ENCODE peak calls at places on chromosome 9, in nine cellular contexts. One of them, this sample, is unnamed.

GRCh38 chr9:134631881-134632280 is 9.7 kb upstream of the COL5A1 start:
- DNase-seq in NCI-H1105 treated with DMSO at 0.1 percent for 48 hours: no peak
- DNase-seq in NCI-H2171 treated with DMSO at 0.1 percent for 48 hours: no peak
- DNase-seq in stimulated activated CD4-positive, alpha-beta T cell treated with anti-CD3 and anti-CD28 coated beads, Interleukin-15, amount 100 ng/mL, for 48 hours: no peak
- DNase-seq in CD8-positive, alpha-beta T cell: no peak
- DNase-seq in stimulated activated CD8-positive, alpha-beta memory T cell treated with anti-CD3 and anti-CD28 coated beads, Interleukin-7, amount 100 ng/mL, for 1 hour: no peak
- DNase-seq in SW480: no peak
- DNase-seq in HEK293T: no peak
- DNase-seq in NCI-H2081: no peak
- DNase-seq in this sample: no peak

GRCh38 chr9:90967171-90967570 is 165.6 kb downstream of the SYK start:
- DNase-seq in HEK293T: no peak
- DNase-seq in NCI-H1105 treated with DMSO at 0.1 percent for 48 hours: no peak
- DNase-seq in NCI-H2171 treated with DMSO at 0.1 percent for 48 hours: no peak
- DNase-seq in stimulated activated CD4-positive, alpha-beta T cell treated with anti-CD3 and anti-CD28 coated beads, Interleukin-15, amount 100 ng/mL, for 48 hours: no peak
- DNase-seq in NCI-H2081: no peak
- DNase-seq in stimulated activated CD8-positive, alpha-beta memory T cell treated with anti-CD3 and anti-CD28 coated beads, Interleukin-7, amount 100 ng/mL, for 1 hour: no peak
- DNase-seq in CD8-positive, alpha-beta T cell: no peak
- DNase-seq in SW480: no peak
- DNase-seq in this sample: no peak

GRCh38 chr9:98709968-98710965 is 1.5 kb upstream of the GABBR2 start:
- DNase-seq in CD8-positive, alpha-beta T cell: no peak
- DNase-seq in stimulated activated CD8-positive, alpha-beta memory T cell treated with anti-CD3 and anti-CD28 coated beads, Interleukin-7, amount 100 ng/mL, for 1 hour: no peak
- DNase-seq in NCI-H2171 treated with DMSO at 0.1 percent for 48 hours: no peak
- DNase-seq in stimulated activated CD4-positive, alpha-beta T cell treated with anti-CD3 and anti-CD28 coated beads, Interleukin-15, amount 100 ng/mL, for 48 hours: no peak
- DNase-seq in SW480: peak
- DNase-seq in NCI-H2081: no peak
- DNase-seq in NCI-H1105 treated with DMSO at 0.1 percent for 48 hours: no peak
- DNase-seq in HEK293T: no peak
- DNase-seq in this sample: no peak

GRCh38 chr9:134625361-134626140 is 16.1 kb upstream of the COL5A1 start:
- DNase-seq in CD8-positive, alpha-beta T cell: no peak
- DNase-seq in stimulated activated CD8-positive, alpha-beta memory T cell treated with anti-CD3 and anti-CD28 coated beads, Interleukin-7, amount 100 ng/mL, for 1 hour: no peak
- DNase-seq in NCI-H2171 treated with DMSO at 0.1 percent for 48 hours: no peak
- DNase-seq in SW480: no peak
- DNase-seq in NCI-H2081: no peak
- DNase-seq in HEK293T: no peak
- DNase-seq in NCI-H1105 treated with DMSO at 0.1 percent for 48 hours: no peak
- DNase-seq in stimulated activated CD4-positive, alpha-beta T cell treated with anti-CD3 and anti-CD28 coated beads, Interleukin-15, amount 100 ng/mL, for 48 hours: no peak
- DNase-seq in this sample: no peak

GRCh38 chr9:15885464-15885863 is 332.6 kb downstream of the CCDC171 start:
- DNase-seq in HEK293T: no peak
- DNase-seq in NCI-H2081: no peak
- DNase-seq in stimulated activated CD8-positive, alpha-beta memory T cell treated with anti-CD3 and anti-CD28 coated beads, Interleukin-7, amount 100 ng/mL, for 1 hour: no peak
- DNase-seq in SW480: no peak
- DNase-seq in NCI-H2171 treated with DMSO at 0.1 percent for 48 hours: no peak
- DNase-seq in stimulated activated CD4-positive, alpha-beta T cell treated with anti-CD3 and anti-CD28 coated beads, Interleukin-15, amount 100 ng/mL, for 48 hours: no peak
- DNase-seq in NCI-H1105 treated with DMSO at 0.1 percent for 48 hours: no peak
- DNase-seq in CD8-positive, alpha-beta T cell: no peak
- DNase-seq in this sample: no peak

GRCh38 chr9:9942764-9943424 is 669.9 kb downstream of the PTPRD start:
- DNase-seq in stimulated activated CD8-positive, alpha-beta memory T cell treated with anti-CD3 and anti-CD28 coated beads, Interleukin-7, amount 100 ng/mL, for 1 hour: no peak
- DNase-seq in NCI-H2081: peak
- DNase-seq in NCI-H2171 treated with DMSO at 0.1 percent for 48 hours: peak
- DNase-seq in HEK293T: peak
- DNase-seq in SW480: peak
- DNase-seq in CD8-positive, alpha-beta T cell: peak
- DNase-seq in NCI-H1105 treated with DMSO at 0.1 percent for 48 hours: peak
- DNase-seq in stimulated activated CD4-positive, alpha-beta T cell treated with anti-CD3 and anti-CD28 coated beads, Interleukin-15, amount 100 ng/mL, for 48 hours: peak
- DNase-seq in this sample: peak

GRCh38 chr9:107249131-107249533 is 33.9 kb upstream of the RAD23B start:
- DNase-seq in NCI-H2081: no peak
- DNase-seq in stimulated activated CD4-positive, alpha-beta T cell treated with anti-CD3 and anti-CD28 coated beads, Interleukin-15, amount 100 ng/mL, for 48 hours: no peak
- DNase-seq in NCI-H2171 treated with DMSO at 0.1 percent for 48 hours: no peak
- DNase-seq in HEK293T: no peak
- DNase-seq in SW480: no peak
- DNase-seq in CD8-positive, alpha-beta T cell: no peak
- DNase-seq in stimulated activated CD8-positive, alpha-beta memory T cell treated with anti-CD3 and anti-CD28 coated beads, Interleukin-7, amount 100 ng/mL, for 1 hour: no peak
- DNase-seq in NCI-H1105 treated with DMSO at 0.1 percent for 48 hours: no peak
- DNase-seq in this sample: peak

GRCh38 chr9:20701058-20701457 is 17.0 kb downstream of the FOCAD start:
- DNase-seq in stimulated activated CD4-positive, alpha-beta T cell treated with anti-CD3 and anti-CD28 coated beads, Interleukin-15, amount 100 ng/mL, for 48 hours: no peak
- DNase-seq in CD8-positive, alpha-beta T cell: no peak
- DNase-seq in HEK293T: no peak
- DNase-seq in NCI-H2081: peak
- DNase-seq in stimulated activated CD8-positive, alpha-beta memory T cell treated with anti-CD3 and anti-CD28 coated beads, Interleukin-7, amount 100 ng/mL, for 1 hour: no peak
- DNase-seq in SW480: no peak
- DNase-seq in NCI-H1105 treated with DMSO at 0.1 percent for 48 hours: peak
- DNase-seq in NCI-H2171 treated with DMSO at 0.1 percent for 48 hours: peak
- DNase-seq in this sample: no peak

GRCh38 chr9:116959775-116960174 is 272.7 kb downstream of the TRIM32 start:
- DNase-seq in CD8-positive, alpha-beta T cell: no peak
- DNase-seq in NCI-H2081: no peak
- DNase-seq in SW480: no peak
- DNase-seq in stimulated activated CD4-positive, alpha-beta T cell treated with anti-CD3 and anti-CD28 coated beads, Interleukin-15, amount 100 ng/mL, for 48 hours: no peak
- DNase-seq in HEK293T: peak
- DNase-seq in NCI-H2171 treated with DMSO at 0.1 percent for 48 hours: peak
- DNase-seq in NCI-H1105 treated with DMSO at 0.1 percent for 48 hours: peak
- DNase-seq in stimulated activated CD8-positive, alpha-beta memory T cell treated with anti-CD3 and anti-CD28 coated beads, Interleukin-7, amount 100 ng/mL, for 1 hour: no peak
- DNase-seq in this sample: no peak

GRCh38 chr9:110592075-110592830 is 12.7 kb upstream of the SVEP1 start:
- DNase-seq in CD8-positive, alpha-beta T cell: no peak
- DNase-seq in NCI-H2171 treated with DMSO at 0.1 percent for 48 hours: no peak
- DNase-seq in stimulated activated CD8-positive, alpha-beta memory T cell treated with anti-CD3 and anti-CD28 coated beads, Interleukin-7, amount 100 ng/mL, for 1 hour: no peak
- DNase-seq in NCI-H1105 treated with DMSO at 0.1 percent for 48 hours: no peak
- DNase-seq in stimulated activated CD4-positive, alpha-beta T cell treated with anti-CD3 and anti-CD28 coated beads, Interleukin-15, amount 100 ng/mL, for 48 hours: no peak
- DNase-seq in NCI-H2081: no peak
- DNase-seq in HEK293T: no peak
- DNase-seq in SW480: no peak
- DNase-seq in this sample: no peak

GRCh38 chr9:93009337-93010015 is 49.0 kb upstream of the SUSD3 start:
- DNase-seq in stimulated activated CD4-positive, alpha-beta T cell treated with anti-CD3 and anti-CD28 coated beads, Interleukin-15, amount 100 ng/mL, for 48 hours: no peak
- DNase-seq in CD8-positive, alpha-beta T cell: no peak
- DNase-seq in stimulated activated CD8-positive, alpha-beta memory T cell treated with anti-CD3 and anti-CD28 coated beads, Interleukin-7, amount 100 ng/mL, for 1 hour: no peak
- DNase-seq in NCI-H1105 treated with DMSO at 0.1 percent for 48 hours: no peak
- DNase-seq in SW480: no peak
- DNase-seq in HEK293T: peak
- DNase-seq in NCI-H2171 treated with DMSO at 0.1 percent for 48 hours: peak
- DNase-seq in NCI-H2081: no peak
- DNase-seq in this sample: no peak

GRCh38 chr9:108468364-108468763 is 387.4 kb downstream of the ACTL7B start:
- DNase-seq in NCI-H2081: no peak
- DNase-seq in SW480: peak
- DNase-seq in CD8-positive, alpha-beta T cell: no peak
- DNase-seq in stimulated activated CD4-positive, alpha-beta T cell treated with anti-CD3 and anti-CD28 coated beads, Interleukin-15, amount 100 ng/mL, for 48 hours: peak
- DNase-seq in HEK293T: no peak
- DNase-seq in NCI-H1105 treated with DMSO at 0.1 percent for 48 hours: no peak
- DNase-seq in NCI-H2171 treated with DMSO at 0.1 percent for 48 hours: peak
- DNase-seq in stimulated activated CD8-positive, alpha-beta memory T cell treated with anti-CD3 and anti-CD28 coated beads, Interleukin-7, amount 100 ng/mL, for 1 hour: no peak
- DNase-seq in this sample: no peak

GRCh38 chr9:126158591-126159519 is 167.8 kb upstream of the MVB12B start:
- DNase-seq in stimulated activated CD8-positive, alpha-beta memory T cell treated with anti-CD3 and anti-CD28 coated beads, Interleukin-7, amount 100 ng/mL, for 1 hour: no peak
- DNase-seq in CD8-positive, alpha-beta T cell: no peak
- DNase-seq in NCI-H1105 treated with DMSO at 0.1 percent for 48 hours: no peak
- DNase-seq in NCI-H2081: no peak
- DNase-seq in stimulated activated CD4-positive, alpha-beta T cell treated with anti-CD3 and anti-CD28 coated beads, Interleukin-15, amount 100 ng/mL, for 48 hours: no peak
- DNase-seq in NCI-H2171 treated with DMSO at 0.1 percent for 48 hours: no peak
- DNase-seq in SW480: no peak
- DNase-seq in HEK293T: no peak
- DNase-seq in this sample: no peak

GRCh38 chr9:112654282-112654681 is 63.6 kb downstream of the INIP start:
- DNase-seq in NCI-H1105 treated with DMSO at 0.1 percent for 48 hours: no peak
- DNase-seq in NCI-H2171 treated with DMSO at 0.1 percent for 48 hours: no peak
- DNase-seq in stimulated activated CD4-positive, alpha-beta T cell treated with anti-CD3 and anti-CD28 coated beads, Interleukin-15, amount 100 ng/mL, for 48 hours: no peak
- DNase-seq in HEK293T: no peak
- DNase-seq in stimulated activated CD8-positive, alpha-beta memory T cell treated with anti-CD3 and anti-CD28 coated beads, Interleukin-7, amount 100 ng/mL, for 1 hour: no peak
- DNase-seq in SW480: no peak
- DNase-seq in NCI-H2081: no peak
- DNase-seq in CD8-positive, alpha-beta T cell: no peak
- DNase-seq in this sample: no peak

GRCh38 chr9:81656004-81656403 is 33.3 kb downstream of the TLE1 start:
- DNase-seq in stimulated activated CD4-positive, alpha-beta T cell treated with anti-CD3 and anti-CD28 coated beads, Interleukin-15, amount 100 ng/mL, for 48 hours: no peak
- DNase-seq in CD8-positive, alpha-beta T cell: no peak
- DNase-seq in NCI-H2081: no peak
- DNase-seq in HEK293T: no peak
- DNase-seq in NCI-H1105 treated with DMSO at 0.1 percent for 48 hours: no peak
- DNase-seq in stimulated activated CD8-positive, alpha-beta memory T cell treated with anti-CD3 and anti-CD28 coated beads, Interleukin-7, amount 100 ng/mL, for 1 hour: no peak
- DNase-seq in NCI-H2171 treated with DMSO at 0.1 percent for 48 hours: no peak
- DNase-seq in SW480: no peak
- DNase-seq in this sample: no peak

GRCh38 chr9:127751269-127752054 is 16.4 kb upstream of the TOR2A start:
- DNase-seq in CD8-positive, alpha-beta T cell: no peak
- DNase-seq in NCI-H1105 treated with DMSO at 0.1 percent for 48 hours: no peak
- DNase-seq in HEK293T: no peak
- DNase-seq in SW480: no peak
- DNase-seq in NCI-H2171 treated with DMSO at 0.1 percent for 48 hours: no peak
- DNase-seq in NCI-H2081: no peak
- DNase-seq in stimulated activated CD8-positive, alpha-beta memory T cell treated with anti-CD3 and anti-CD28 coated beads, Interleukin-7, amount 100 ng/mL, for 1 hour: no peak
- DNase-seq in stimulated activated CD4-positive, alpha-beta T cell treated with anti-CD3 and anti-CD28 coated beads, Interleukin-15, amount 100 ng/mL, for 48 hours: no peak
- DNase-seq in this sample: no peak

GRCh38 chr9:37943329-37944265 is 39.7 kb upstream of the SLC25A51 start:
- DNase-seq in SW480: peak
- DNase-seq in HEK293T: no peak
- DNase-seq in stimulated activated CD8-positive, alpha-beta memory T cell treated with anti-CD3 and anti-CD28 coated beads, Interleukin-7, amount 100 ng/mL, for 1 hour: no peak
- DNase-seq in NCI-H1105 treated with DMSO at 0.1 percent for 48 hours: no peak
- DNase-seq in CD8-positive, alpha-beta T cell: no peak
- DNase-seq in NCI-H2171 treated with DMSO at 0.1 percent for 48 hours: no peak
- DNase-seq in NCI-H2081: no peak
- DNase-seq in stimulated activated CD4-positive, alpha-beta T cell treated with anti-CD3 and anti-CD28 coated beads, Interleukin-15, amount 100 ng/mL, for 48 hours: no peak
- DNase-seq in this sample: no peak

This sample was measured in smooth muscle cell of the brain vasculature.